ENCODE peak calls at places on chromosomes 5 and 9, in five cellular contexts. One of them, this sample, is unnamed.

GRCh38 chr5:107668933-107669542 is 1.7 kb downstream of the EFNA5 start:
- DNase-seq in neuronal stem cell: no peak
- DNase-seq in H9: peak; percentile 38
- DNase-seq in mesenchymal stem cell: peak; percentile 36
- DNase-seq in IMR-90: no peak
- DNase-seq in this sample: no peak

GRCh38 chr5:151463137-151464029 is 16.0 kb downstream of the SLC36A1 start:
- DNase-seq in neuronal stem cell: no peak
- DNase-seq in H9: peak; percentile 49
- DNase-seq in mesenchymal stem cell: no peak
- DNase-seq in IMR-90: no peak
- DNase-seq in this sample: peak; percentile 24

GRCh38 chr9:78221425-78221824 is 14.4 kb upstream of the CEP78 start:
- DNase-seq in neuronal stem cell: no peak
- DNase-seq in H9: no peak
- DNase-seq in mesenchymal stem cell: no peak
- DNase-seq in IMR-90: no peak
- DNase-seq in this sample: no peak

GRCh38 chr9:63817622-63818518 is 1467.1 kb downstream of the FOXD4L5 start:
- DNase-seq in neuronal stem cell: peak; percentile 37
- DNase-seq in H9: peak; percentile 83
- DNase-seq in mesenchymal stem cell: peak; percentile 8
- DNase-seq in IMR-90: peak; percentile 8
- DNase-seq in this sample: peak; percentile 20

GRCh38 chr5:18761801-18762200 is 1127.5 kb downstream of the TAF11L14 start:
- DNase-seq in neuronal stem cell: no peak
- DNase-seq in H9: no peak
- DNase-seq in mesenchymal stem cell: peak; percentile 2
- DNase-seq in IMR-90: no peak
- DNase-seq in this sample: no peak

GRCh38 chr5:142816577-142816976 is 46.4 kb downstream of the ARHGAP26 start:
- DNase-seq in neuronal stem cell: no peak
- DNase-seq in H9: no peak
- DNase-seq in mesenchymal stem cell: peak; percentile 40
- DNase-seq in IMR-90: peak; percentile 57
- DNase-seq in this sample: no peak

GRCh38 chr9:5500441-5501235 is 9.7 kb upstream of the PDCD1LG2 start:
- DNase-seq in neuronal stem cell: no peak
- DNase-seq in H9: no peak
- DNase-seq in mesenchymal stem cell: peak; percentile 62
- DNase-seq in IMR-90: peak; percentile 21
- DNase-seq in this sample: no peak

GRCh38 chr9:4640027-4640426 is 22.1 kb upstream of the PLPP6 start:
- DNase-seq in neuronal stem cell: no peak
- DNase-seq in H9: no peak
- DNase-seq in mesenchymal stem cell: peak; percentile 22
- DNase-seq in IMR-90: no peak
- DNase-seq in this sample: peak; percentile 18

GRCh38 chr5:72633041-72633445 is 125.8 kb upstream of the ZNF366 start:
- DNase-seq in neuronal stem cell: no peak
- DNase-seq in H9: no peak
- DNase-seq in mesenchymal stem cell: peak; percentile 50
- DNase-seq in IMR-90: peak; percentile 10
- DNase-seq in this sample: no peak

GRCh38 chr5:57911466-57911865 is 428.9 kb upstream of the ACTBL2 start:
- DNase-seq in neuronal stem cell: no peak
- DNase-seq in H9: no peak
- DNase-seq in mesenchymal stem cell: no peak
- DNase-seq in IMR-90: peak; percentile 21
- DNase-seq in this sample: no peak

GRCh38 chr5:141855265-141856029 is 22.8 kb downstream of the PCDH1 start:
- DNase-seq in neuronal stem cell: no peak
- DNase-seq in H9: no peak
- DNase-seq in mesenchymal stem cell: no peak
- DNase-seq in IMR-90: no peak
- DNase-seq in this sample: no peak

GRCh38 chr9:76394896-76395244 is 644 bp upstream of the RFK start:
- DNase-seq in neuronal stem cell: no peak
- DNase-seq in H9: peak; percentile 69
- DNase-seq in mesenchymal stem cell: peak; percentile 84
- DNase-seq in IMR-90: no peak
- DNase-seq in this sample: peak; percentile 85

GRCh38 chr9:3285365-3286161 is 240.2 kb downstream of the RFX3 start:
- DNase-seq in neuronal stem cell: no peak
- DNase-seq in H9: no peak
- DNase-seq in mesenchymal stem cell: peak; percentile 25
- DNase-seq in IMR-90: peak; percentile 37
- DNase-seq in this sample: no peak

GRCh38 chr5:89241186-89241585 is 358.2 kb upstream of the MEF2C start:
- DNase-seq in neuronal stem cell: no peak
- DNase-seq in H9: no peak
- DNase-seq in mesenchymal stem cell: peak; percentile 10
- DNase-seq in IMR-90: peak; percentile 66
- DNase-seq in this sample: no peak

GRCh38 chr9:7676757-7677156 is 122.8 kb downstream of the DMAC1 start:
- DNase-seq in neuronal stem cell: no peak
- DNase-seq in H9: no peak
- DNase-seq in mesenchymal stem cell: no peak
- DNase-seq in IMR-90: no peak
- DNase-seq in this sample: no peak

GRCh38 chr5:4901305-4901751 is 238.8 kb upstream of the ADAMTS16 start:
- DNase-seq in neuronal stem cell: no peak
- DNase-seq in H9: no peak
- DNase-seq in mesenchymal stem cell: no peak
- DNase-seq in IMR-90: no peak
- DNase-seq in this sample: no peak

GRCh38 chr9:38107811-38108304 is 38.8 kb upstream of the SHB start:
- DNase-seq in neuronal stem cell: peak; percentile 48
- DNase-seq in H9: no peak
- DNase-seq in mesenchymal stem cell: no peak
- DNase-seq in IMR-90: no peak
- DNase-seq in this sample: no peak

GRCh38 chr9:122180633-122181032 is 20.9 kb downstream of the MORN5 start:
- DNase-seq in neuronal stem cell: no peak
- DNase-seq in H9: no peak
- DNase-seq in mesenchymal stem cell: peak; percentile 72
- DNase-seq in IMR-90: peak; percentile 88
- DNase-seq in this sample: no peak

GRCh38 chr5:73214921-73215490 is 42.0 kb downstream of the TMEM174 start:
- DNase-seq in neuronal stem cell: no peak
- DNase-seq in H9: no peak
- DNase-seq in mesenchymal stem cell: no peak
- DNase-seq in IMR-90: no peak
- DNase-seq in this sample: no peak

GRCh38 chr5:178192787-178193186 is 5.6 kb upstream of the GMCL2 start:
- DNase-seq in neuronal stem cell: no peak
- DNase-seq in H9: no peak
- DNase-seq in mesenchymal stem cell: no peak
- DNase-seq in IMR-90: no peak
- DNase-seq in this sample: no peak

GRCh38 chr5:174608631-174609097 is 115.7 kb upstream of the MSX2 start:
- DNase-seq in neuronal stem cell: no peak
- DNase-seq in H9: no peak
- DNase-seq in mesenchymal stem cell: no peak
- DNase-seq in IMR-90: no peak
- DNase-seq in this sample: no peak

GRCh38 chr9:136674786-136675349 is 12.2 kb downstream of the EGFL7 start:
- DNase-seq in neuronal stem cell: no peak
- DNase-seq in H9: no peak
- DNase-seq in mesenchymal stem cell: no peak
- DNase-seq in IMR-90: no peak
- DNase-seq in this sample: no peak

GRCh38 chr9:97640290-97640689 is 6.7 kb downstream of the NCBP1 start:
- DNase-seq in neuronal stem cell: no peak
- DNase-seq in H9: no peak
- DNase-seq in mesenchymal stem cell: peak; percentile 38
- DNase-seq in IMR-90: peak; percentile 50
- DNase-seq in this sample: no peak

GRCh38 chr9:116497081-116497480 is 190.0 kb upstream of the TRIM32 start:
- DNase-seq in neuronal stem cell: no peak
- DNase-seq in H9: no peak
- DNase-seq in mesenchymal stem cell: no peak
- DNase-seq in IMR-90: no peak
- DNase-seq in this sample: no peak

GRCh38 chr9:21579743-21580142 is 97.6 kb upstream of the IFNE start:
- DNase-seq in neuronal stem cell: no peak
- DNase-seq in H9: no peak
- DNase-seq in mesenchymal stem cell: no peak
- DNase-seq in IMR-90: no peak
- DNase-seq in this sample: no peak

GRCh38 chr9:21574261-21574660 is 92.1 kb upstream of the IFNE start:
- DNase-seq in neuronal stem cell: no peak
- DNase-seq in H9: no peak
- DNase-seq in mesenchymal stem cell: no peak
- DNase-seq in IMR-90: no peak
- DNase-seq in this sample: peak; percentile 54

GRCh38 chr9:21580636-21581353 is 98.7 kb upstream of the IFNE start:
- DNase-seq in neuronal stem cell: no peak
- DNase-seq in H9: no peak
- DNase-seq in mesenchymal stem cell: no peak
- DNase-seq in IMR-90: no peak
- DNase-seq in this sample: no peak

GRCh38 chr9:21579209-21579608 is 97.1 kb upstream of the IFNE start:
- DNase-seq in neuronal stem cell: no peak
- DNase-seq in H9: no peak
- DNase-seq in mesenchymal stem cell: peak; percentile 20
- DNase-seq in IMR-90: peak; percentile 10
- DNase-seq in this sample: no peak

DNA sequence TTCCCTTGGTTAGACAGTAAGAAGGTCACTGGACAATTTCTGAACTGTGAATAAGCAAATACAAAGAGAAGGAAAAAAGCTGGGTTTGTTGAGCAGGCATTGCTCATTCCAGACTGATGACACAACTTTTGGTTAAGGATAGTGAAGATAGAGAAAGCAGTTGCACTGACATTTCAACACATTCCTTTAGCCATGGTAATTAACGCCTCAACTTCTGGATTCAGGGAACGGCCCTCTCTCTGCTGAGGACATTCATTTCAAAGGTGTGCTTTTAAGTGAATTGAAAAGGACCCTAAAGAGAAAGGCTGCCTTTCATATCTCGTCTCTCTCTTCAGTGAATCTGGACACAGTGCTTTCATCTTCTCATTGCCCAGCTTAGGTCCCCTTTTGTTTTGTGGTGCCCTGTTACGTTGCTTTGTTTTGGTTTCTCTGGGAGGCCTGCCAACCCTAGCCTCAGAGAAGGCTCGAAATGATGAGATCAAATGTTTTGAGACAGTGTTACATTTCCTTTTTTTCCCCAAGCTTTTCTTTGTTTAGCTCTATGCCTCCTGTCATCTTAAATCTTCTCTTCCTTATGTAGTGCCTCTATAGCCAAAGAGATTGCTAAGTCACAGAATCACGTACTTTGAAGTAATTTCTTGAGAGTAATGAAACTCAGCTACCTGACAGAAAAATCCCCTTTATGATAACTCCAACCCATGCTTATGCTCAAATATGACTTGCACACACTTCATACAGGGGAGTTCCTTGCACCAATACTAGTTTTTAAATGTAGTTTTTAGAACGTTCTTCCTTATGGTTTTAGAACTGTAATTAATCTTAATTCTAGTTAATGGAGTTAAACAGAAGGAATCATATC is 94.4 kb upstream of the IFNE start:
- DNase-seq in neuronal stem cell: peak; percentile 80
- DNase-seq in H9: no peak
- DNase-seq in mesenchymal stem cell: peak; percentile 88
- DNase-seq in IMR-90: peak; percentile 87
- DNase-seq in this sample: peak; percentile 50
- H3K4me2 ChIP-seq in neuronal stem cell: no peak overlapping the region
- H3K4me2 ChIP-seq in H9: no peak overlapping the region
- H3K4me2 ChIP-seq in mesenchymal stem cell: peak overlapping the region; percentile 63
- H3K4me2 ChIP-seq in IMR-90: peak overlapping the region; percentile 82
- H3K4me2 ChIP-seq in this sample: peak overlapping the region; percentile 40

GRCh38 chr9:131406567-131407436 is 12.9 kb downstream of the PRRC2B start:
- DNase-seq in neuronal stem cell: no peak
- DNase-seq in H9: no peak
- DNase-seq in mesenchymal stem cell: peak; percentile 58
- DNase-seq in IMR-90: no peak
- DNase-seq in this sample: peak; percentile 30
- H3K23ac ChIP-seq in neuronal stem cell: no peak overlapping the region
- H3K23ac ChIP-seq in H9: peak overlapping the region; percentile 15
- H3K23ac ChIP-seq in mesenchymal stem cell: no peak overlapping the region
- H3K23ac ChIP-seq in IMR-90: peak overlapping the region; percentile 14
- H3K23ac ChIP-seq in this sample: no peak overlapping the region

GRCh38 chr5:127313847-127314473 is 23.4 kb downstream of the MEGF10 start:
- DNase-seq in neuronal stem cell: no peak
- DNase-seq in H9: peak; percentile 68
- DNase-seq in mesenchymal stem cell: peak; percentile 61
- DNase-seq in IMR-90: peak; percentile 52
- DNase-seq in this sample: peak; percentile 80
- H3K27ac ChIP-seq in neuronal stem cell: no peak overlapping the region
- H3K27ac ChIP-seq in H9: no peak overlapping the region
- H3K27ac ChIP-seq in mesenchymal stem cell: no peak overlapping the region
- H3K27ac ChIP-seq in IMR-90: no peak overlapping the region
- H3K27ac ChIP-seq in this sample: no peak overlapping the region

GRCh38 chr9:128861501-128861900 is 20.2 kb downstream of the KYAT1 start:
- DNase-seq in neuronal stem cell: no peak
- DNase-seq in H9: no peak
- DNase-seq in mesenchymal stem cell: no peak
- DNase-seq in IMR-90: no peak
- DNase-seq in this sample: no peak
- H3K4me2 ChIP-seq in neuronal stem cell: no peak overlapping the region
- H3K4me2 ChIP-seq in H9: no peak overlapping the region
- H3K4me2 ChIP-seq in mesenchymal stem cell: no peak overlapping the region
- H3K4me2 ChIP-seq in IMR-90: no peak overlapping the region
- H3K4me2 ChIP-seq in this sample: no peak overlapping the region

DNA sequence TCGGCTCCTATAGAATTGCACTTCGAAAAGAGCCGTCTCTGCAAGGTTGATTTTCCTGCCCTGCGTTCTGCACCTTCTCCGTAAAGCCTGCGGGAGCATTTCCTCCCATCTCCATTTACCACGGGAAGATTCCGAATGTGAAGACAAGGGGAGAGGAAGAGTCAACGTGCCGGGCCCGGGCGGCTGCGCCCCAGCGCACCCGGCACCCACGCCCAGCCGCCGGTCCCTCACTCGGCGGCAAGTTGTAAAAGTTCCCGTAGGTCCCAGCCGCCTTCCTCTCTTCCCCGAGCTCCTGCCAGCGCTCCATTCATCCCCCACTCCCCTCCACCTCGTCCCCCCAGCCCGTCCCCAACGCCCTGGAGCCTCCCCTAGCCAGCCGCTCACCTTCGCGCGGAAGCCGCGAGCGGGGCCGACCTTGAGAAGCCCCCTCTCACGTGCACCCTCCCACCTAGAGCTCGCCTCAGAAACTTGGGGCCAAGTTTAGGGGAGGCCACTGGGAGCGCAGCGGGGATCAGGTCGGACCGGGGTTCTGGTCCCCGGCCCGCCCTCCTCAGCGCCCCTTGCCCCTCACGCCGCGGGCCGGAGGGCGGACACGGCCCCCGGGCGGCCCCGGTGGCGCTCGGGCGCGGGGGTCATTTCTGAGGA is 387 bp downstream of the BNC2 start:
- DNase-seq in neuronal stem cell: no peak
- DNase-seq in H9: peak; percentile 34
- DNase-seq in mesenchymal stem cell: no peak
- DNase-seq in IMR-90: peak; percentile 9
- DNase-seq in this sample: no peak
- H3K23ac ChIP-seq in neuronal stem cell: peak overlapping the region; percentile 18
- H3K23ac ChIP-seq in H9: no peak overlapping the region
- H3K23ac ChIP-seq in mesenchymal stem cell: peak overlapping the region; percentile 89
- H3K23ac ChIP-seq in IMR-90: peak overlapping the region; percentile 96
- H3K23ac ChIP-seq in this sample: no peak overlapping the region

GRCh38 chr9:134376386-134377142 is 50.3 kb downstream of the RXRA start:
- DNase-seq in neuronal stem cell: no peak
- DNase-seq in H9: no peak
- DNase-seq in mesenchymal stem cell: no peak
- DNase-seq in IMR-90: no peak
- DNase-seq in this sample: no peak
- H3K27ac ChIP-seq in neuronal stem cell: no peak overlapping the region
- H3K27ac ChIP-seq in H9: no peak overlapping the region
- H3K27ac ChIP-seq in mesenchymal stem cell: no peak overlapping the region
- H3K27ac ChIP-seq in IMR-90: no peak overlapping the region
- H3K27ac ChIP-seq in this sample: no peak overlapping the region